ENCODE peak calls at places on chromosomes 2 and 18, in five cellular contexts. S is skeletal muscle cell; Y is epithelial cell of esophagus; N is stimulated activated CD4-positive, alpha-beta T cell treated with anti-CD3 and anti-CD28 coated beads, Interleukin-12 subunit alpha, Interleukin-12 subunit beta, amount 100 ng/mL, for 48 hours; H is activated effector memory CD4-positive, alpha-beta T cell treated with anti-CD3 and anti-CD28 coated beads, Interleukin-2, amount 50 U/mL, for 16 hours. R is an unnamed sample.

GRCh38 chr2:113976277-113976928 is 86.5 kb downstream of the ACTR3 start:
- DNase-seq in S (no peak), Y (no peak), N (no peak), H (no peak), R (no peak)

GRCh38 chr2:70995227-70995729 is 605 bp upstream of the TEX261 start:
- DNase-seq in S (no peak), Y (peak; percentile 68), N (no peak), H (peak; percentile 82), R (peak; percentile 78)

GRCh38 chr18:47970664-47971523 is 40.4 kb upstream of the SMAD2 start:
- DNase-seq in S (no peak), Y (no peak), N (no peak), H (no peak), R (peak; percentile 35)

GRCh38 chr18:6878881-6879280 is 149.4 kb downstream of the ARHGAP28 start:
- DNase-seq in S (no peak), Y (no peak), N (no peak), H (no peak), R (no peak)

GRCh38 chr2:3305952-3306351 is 71.7 kb downstream of the EIPR1 start:
- DNase-seq in S (no peak), Y (peak; percentile 27), N (no peak), H (no peak), R (no peak)

GRCh38 chr18:51724790-51725721 is 527.6 kb upstream of the MEX3C start:
- DNase-seq in S (no peak), Y (no peak), N (no peak), H (no peak), R (no peak)

GRCh38 chr2:238267884-238268680 is 20.3 kb downstream of the PER2 start:
- DNase-seq in S (no peak), Y (no peak), N (no peak), H (no peak), R (no peak)

GRCh38 chr2:88600038-88600465 is 27.2 kb downstream of the EIF2AK3 start:
- DNase-seq in S (peak; percentile 93), Y (peak; percentile 99), N (peak; percentile 44), H (peak; percentile 69), R (peak; percentile 60)

GRCh38 chr18:48872234-48873145 is 78.3 kb downstream of the SMAD7 start:
- DNase-seq in S (no peak), Y (peak; percentile 71), N (no peak), H (no peak), R (peak; percentile 29)

GRCh38 chr2:88159955-88160415 is 10.2 kb upstream of the THNSL2 start:
- DNase-seq in S (no peak), Y (peak; percentile 70), N (peak; percentile 56), H (peak; percentile 77), R (peak; percentile 61)

GRCh38 chr2:237872178-237872887 is 12.9 kb downstream of the RAMP1 start:
- DNase-seq in S (no peak), Y (no peak), N (no peak), H (peak; percentile 55), R (no peak)

GRCh38 chr2:97011977-97012569 is 25.7 kb upstream of the FAM178B start:
- DNase-seq in S (peak; percentile 22), Y (peak; percentile 74), N (no peak), H (no peak), R (peak; percentile 46)

GRCh38 chr2:188181439-188181838 is 110.2 kb upstream of the GULP1 start:
- DNase-seq in S (no peak), Y (no peak), N (no peak), H (no peak), R (peak; percentile 55)

GRCh38 chr2:28683100-28683706 is 68.4 kb upstream of the PPP1CB start:
- DNase-seq in S (peak; percentile 81), Y (peak; percentile 68), N (no peak), H (no peak), R (peak; percentile 18)

GRCh38 chr2:232838406-232838874 is 31.6 kb upstream of the SNORC start:
- DNase-seq in S (no peak), Y (peak; percentile 24), N (peak; percentile 48), H (peak; percentile 87), R (peak; percentile 46)

GRCh38 chr2:141341444-141341843 is 789.4 kb downstream of the LRP1B start:
- DNase-seq in S (peak; percentile 78), Y (peak; percentile 9), N (no peak), H (no peak), R (no peak)

GRCh38 chr2:105581568-105581944 is 163.2 kb upstream of the NCK2 start:
- DNase-seq in S (no peak), Y (peak; percentile 42), N (no peak), H (no peak), R (no peak)

GRCh38 chr18:26461405-26461804 is 86.9 kb downstream of the KCTD1 start:
- DNase-seq in S (no peak), Y (peak; percentile 41), N (no peak), H (no peak), R (peak; percentile 31)

GRCh38 chr2:217873371-217873770 is 129.4 kb downstream of the TNS1 start:
- DNase-seq in S (no peak), Y (no peak), N (no peak), H (no peak), R (no peak)

GRCh38 chr2:148674063-148675020 is 29.8 kb downstream of the EPC2 start:
- DNase-seq in S (no peak), Y (peak; percentile 58), N (peak; percentile 42), H (no peak), R (peak; percentile 57)

GRCh38 chr2:20449501-20450200 is 2.8 kb downstream of the RHOB start:
- DNase-seq in S (no peak), Y (no peak), N (no peak), H (peak; percentile 14), R (no peak)

GRCh38 chr2:216109962-216110614 is 940 bp downstream of the XRCC5 start:
- DNase-seq in S (peak; percentile 31), Y (peak; percentile 50), N (no peak), H (no peak), R (peak; percentile 14)

GRCh38 chr2:138090330-138090729 is 126.1 kb downstream of the HNMT start:
- DNase-seq in S (no peak), Y (peak; percentile 76), N (no peak), H (no peak), R (peak; percentile 23)

GRCh38 chr2:105627530-105627929 is 117.2 kb upstream of the NCK2 start:
- DNase-seq in S (no peak), Y (no peak), N (no peak), H (no peak), R (no peak)

GRCh38 chr18:49241852-49242251 is 218.6 kb downstream of the DYM start:
- DNase-seq in S (no peak), Y (peak; percentile 79), N (no peak), H (no peak), R (no peak)

GRCh38 chr18:63472380-63472779 is 4.4 kb upstream of the SERPINB5 start:
- DNase-seq in S (no peak), Y (peak; percentile 98), N (no peak), H (no peak), R (no peak)

GRCh38 chr2:165697727-165698620 is 96.1 kb downstream of the GALNT3 start:
- DNase-seq in S (no peak), Y (no peak), N (no peak), H (no peak), R (no peak)

GRCh38 chr2:11553661-11554429 is 20.0 kb downstream of the GREB1 start:
- DNase-seq in S (peak; percentile 12), Y (no peak), N (no peak), H (no peak), R (no peak)

R was measured in RPMI8226.